ENCODE peak calls at places on chromosomes 11 and 22, in seven cellular contexts. S, N, P, L, X, F and Z are unnamed samples.

GRCh38 chr11:40877981-40878380 is 581.5 kb downstream of the LRRC4C start:
- DNase-seq in S (no peak), N (no peak), P (no peak), L (no peak), X (no peak), F (no peak), Z (no peak)

GRCh38 chr22:36435516-36436415 is 45.7 kb downstream of the TXN2 start:
- DNase-seq in S (no peak), N (no peak), P (peak), L (peak), X (no peak), F (peak), Z (no peak)

GRCh38 chr11:23727821-23728220 is 769.0 kb upstream of the LUZP2 start:
- DNase-seq in S (no peak), N (peak), P (no peak), L (peak), X (peak), F (no peak), Z (peak)

GRCh38 chr11:9757809-9758675 is 94.2 kb downstream of the SWAP70 start:
- DNase-seq in S (peak), N (peak), P (peak), L (peak), X (peak), F (peak), Z (peak)

GRCh38 chr11:72930011-72930410 is 115.8 kb downstream of the ATG16L2 start:
- DNase-seq in S (no peak), N (peak), P (no peak), L (peak), X (no peak), F (no peak), Z (peak)

GRCh38 chr22:34829485-34829884 is 236.5 kb upstream of the ISX start:
- DNase-seq in S (no peak), N (no peak), P (no peak), L (no peak), X (no peak), F (no peak), Z (no peak)

GRCh38 chr11:134752964-134753804 is 341.1 kb upstream of the B3GAT1 start:
- DNase-seq in S (no peak), N (no peak), P (no peak), L (no peak), X (no peak), F (no peak), Z (no peak)

GRCh38 chr11:61007971-61008896 is 36.8 kb downstream of the CD6 start:
- DNase-seq in S (no peak), N (no peak), P (no peak), L (no peak), X (no peak), F (no peak), Z (no peak)

GRCh38 chr11:12750181-12750580 is 76.0 kb downstream of the TEAD1 start:
- DNase-seq in S (no peak), N (no peak), P (no peak), L (no peak), X (no peak), F (no peak), Z (no peak)

GRCh38 chr11:17476317-17477083 is at the start of gene ABCC8:
- DNase-seq in S (peak), N (peak), P (no peak), L (no peak), X (no peak), F (no peak), Z (no peak)

GRCh38 chr11:504053-504993 is 2.7 kb downstream of the RNH1 start:
- DNase-seq in S (no peak), N (peak), P (no peak), L (peak), X (no peak), F (no peak), Z (no peak)

GRCh38 chr11:78691215-78691614 is 116.6 kb upstream of the NARS2 start:
- DNase-seq in S (no peak), N (no peak), P (no peak), L (no peak), X (no peak), F (no peak), Z (no peak)

GRCh38 chr11:131353761-131354160 is 16.7 kb upstream of the NTM start:
- DNase-seq in S (no peak), N (no peak), P (no peak), L (no peak), X (no peak), F (no peak), Z (no peak)